ENCODE peak calls at places on chromosome 5, in nine cellular contexts. V is HuH-7.5; I is psoas muscle; Q is SW 1271; X is left lung; O is cardiac fibroblast; G is T-helper 2 cell treated with Interferon-gamma antibody and Interleukin-4, amounts not matched to agents 5 μg/mL and 100 μg/mL, for 36 hours; R is smooth muscle cell of the brain vasculature; D is GM04504. S is an unnamed sample.

GRCh38 chr5:3659907-3660306 is 64.3 kb downstream of the IRX1 start:
- DNase-seq in V (no peak), I (no peak), Q (no peak), X (no peak), O (peak; percentile 1), G (no peak), R (no peak), D (no peak), S (no peak)

GRCh38 chr5:1912951-1913565 is 30.3 kb upstream of the IRX4 start:
- DNase-seq in V (no peak), I (no peak), Q (no peak), X (no peak), O (no peak), G (no peak), R (no peak), D (no peak), S (peak; percentile 76)

GRCh38 chr5:177134653-177135225 is 1.2 kb downstream of the NSD1 start:
- DNase-seq in V (no peak), I (peak; percentile 16), Q (no peak), X (no peak), O (peak; percentile 27), G (no peak), R (no peak), D (no peak), S (no peak)

GRCh38 chr5:74382115-74382514 is 258.4 kb downstream of the ENC1 start:
- DNase-seq in V (no peak), I (no peak), Q (no peak), X (no peak), O (no peak), G (no peak), R (no peak), D (no peak), S (no peak)

GRCh38 chr5:95960802-95961616 is 642 bp downstream of the ELL2 start:
- DNase-seq in V (peak; percentile 65), I (peak; percentile 92), Q (peak; percentile 52), X (peak; percentile 85), O (peak; percentile 79), G (peak; percentile 83), R (peak; percentile 51), D (peak; percentile 50), S (peak; percentile 96)

GRCh38 chr5:157342822-157343402 is 77.0 kb downstream of the CYFIP2 start:
- DNase-seq in V (peak; percentile 39), I (peak; percentile 55), Q (no peak), X (no peak), O (peak; percentile 54), G (no peak), R (no peak), D (no peak), S (no peak)

GRCh38 chr5:167128581-167128980 is 1162.9 kb upstream of the WWC1 start:
- DNase-seq in V (no peak), I (no peak), Q (no peak), X (no peak), O (no peak), G (no peak), R (no peak), D (no peak), S (no peak)

GRCh38 chr5:96381526-96381925 is 51.5 kb downstream of the PCSK1 start:
- DNase-seq in V (no peak), I (no peak), Q (no peak), X (no peak), O (no peak), G (no peak), R (no peak), D (no peak), S (peak; percentile 29)

GRCh38 chr5:57956606-57957005 is 474.0 kb upstream of the ACTBL2 start:
- DNase-seq in V (no peak), I (no peak), Q (no peak), X (no peak), O (no peak), G (no peak), R (no peak), D (no peak), S (no peak)

GRCh38 chr5:131959906-131960305 is 14.4 kb upstream of the MEIKIN start:
- DNase-seq in V (no peak), I (no peak), Q (no peak), X (no peak), O (no peak), G (no peak), R (no peak), D (no peak), S (no peak)

GRCh38 chr5:946720-947625 is 54.3 kb downstream of the TRIP13 start:
- DNase-seq in V (no peak), I (peak; percentile 48), Q (no peak), X (no peak), O (no peak), G (no peak), R (no peak), D (no peak), S (peak; percentile 71)

GRCh38 chr5:125584119-125584518 is 837.7 kb upstream of the ZNF608 start:
- DNase-seq in V (no peak), I (no peak), Q (no peak), X (no peak), O (no peak), G (no peak), R (no peak), D (no peak), S (no peak)

GRCh38 chr5:42599106-42599505 is 157.5 kb upstream of the CCDC152 start:
- DNase-seq in V (no peak), I (no peak), Q (no peak), X (no peak), O (no peak), G (no peak), R (no peak), D (no peak), S (no peak)

GRCh38 chr5:1011226-1011631 is 2.6 kb downstream of the NKD2 start:
- DNase-seq in V (peak; percentile 96), I (peak; percentile 37), Q (no peak), X (peak; percentile 40), O (no peak), G (peak; percentile 32), R (no peak), D (no peak), S (peak; percentile 50)

GRCh38 chr5:77152441-77152840 is 58.0 kb upstream of the PDE8B start:
- DNase-seq in V (no peak), I (no peak), Q (no peak), X (no peak), O (no peak), G (no peak), R (no peak), D (no peak), S (no peak)

GRCh38 chr5:57302164-57302563 is 128.3 kb downstream of the GPBP1 start:
- DNase-seq in V (no peak), I (no peak), Q (peak; percentile 32), X (no peak), O (peak; percentile 64), G (peak; percentile 32), R (no peak), D (no peak), S (no peak)

GRCh38 chr5:157893611-157894010 is 34.7 kb upstream of the CLINT1 start:
- DNase-seq in V (no peak), I (no peak), Q (no peak), X (no peak), O (no peak), G (no peak), R (no peak), D (no peak), S (no peak)

GRCh38 chr5:107669543-107670027 is 1.2 kb downstream of the EFNA5 start:
- DNase-seq in V (no peak), I (no peak), Q (no peak), X (peak; percentile 37), O (peak; percentile 58), G (no peak), R (no peak), D (peak; percentile 7), S (no peak)

GRCh38 chr5:154472871-154473580 is 5.0 kb downstream of the HAND1 start:
- DNase-seq in V (no peak), I (peak; percentile 38), Q (no peak), X (no peak), O (no peak), G (no peak), R (no peak), D (no peak), S (no peak)

GRCh38 chr5:64487283-64487682 is 18.5 kb upstream of the RGS7BP start:
- DNase-seq in V (no peak), I (no peak), Q (no peak), X (no peak), O (no peak), G (no peak), R (no peak), D (no peak), S (no peak)

GRCh38 chr5:80275347-80275746 is 19.5 kb upstream of the SERINC5 start:
- DNase-seq in V (no peak), I (no peak), Q (no peak), X (no peak), O (peak; percentile 24), G (no peak), R (no peak), D (no peak), S (no peak)

GRCh38 chr5:31921852-31922305 is 252.2 kb downstream of the GOLPH3 start:
- DNase-seq in V (no peak), I (no peak), Q (no peak), X (no peak), O (peak; percentile 87), G (no peak), R (no peak), D (peak; percentile 6), S (no peak)

GRCh38 chr5:131260895-131261294 is 3.0 kb upstream of the CDC42SE2 start:
- DNase-seq in V (no peak), I (no peak), Q (no peak), X (no peak), O (peak; percentile 48), G (no peak), R (no peak), D (no peak), S (no peak)

GRCh38 chr5:167485395-167485794 is 806.0 kb upstream of the WWC1 start:
- DNase-seq in V (no peak), I (no peak), Q (no peak), X (no peak), O (no peak), G (no peak), R (no peak), D (no peak), S (no peak)

GRCh38 chr5:101678494-101679193 is 617.4 kb downstream of the SLCO4C1 start:
- DNase-seq in V (peak; percentile 7), I (no peak), Q (peak; percentile 12), X (peak; percentile 47), O (peak; percentile 62), G (peak; percentile 7), R (peak; percentile 23), D (peak; percentile 21), S (no peak)

GRCh38 chr5:31492824-31493223 is 39.1 kb downstream of the DROSHA start:
- DNase-seq in V (no peak), I (no peak), Q (no peak), X (no peak), O (peak; percentile 33), G (no peak), R (no peak), D (no peak), S (no peak)

GRCh38 chr5:87151547-87151946 is 116.1 kb upstream of the RASA1 start:
- DNase-seq in V (no peak), I (no peak), Q (peak; percentile 54), X (no peak), O (peak; percentile 93), G (no peak), R (no peak), D (peak; percentile 67), S (no peak)

GRCh38 chr5:14415516-14416074 is 166.0 kb upstream of the OTULINL start:
- DNase-seq in V (no peak), I (no peak), Q (no peak), X (no peak), O (no peak), G (peak; percentile 30), R (no peak), D (no peak), S (no peak)

GRCh38 chr5:39542511-39542910 is 117.7 kb upstream of the DAB2 start:
- DNase-seq in V (no peak), I (no peak), Q (no peak), X (no peak), O (no peak), G (no peak), R (no peak), D (no peak), S (no peak)